ENCODE peak calls at places on chromosome 11, in five cellular contexts. S is fibroblast of lung, G is mesenchymal stem cell, C is H9, H is neural progenitor cell. B is an unnamed sample.

GRCh38 chr11:10900686-10901415 is 43.0 kb upstream of the ZBED5 start:
- DNase-seq in C (no peak), G (peak), H (no peak), S (peak), B (peak)

GRCh38 chr11:83746921-83747585 is 460.9 kb upstream of the CCDC90B start:
- DNase-seq in C (no peak), H (no peak), S (no peak), G (no peak), B (no peak)

GRCh38 chr11:121418625-121419114 is 33.4 kb upstream of the SORL1 start:
- DNase-seq in S (no peak), G (no peak), H (no peak), C (no peak), B (no peak)

GRCh38 chr11:28697920-28698827 is 590.0 kb downstream of the METTL15 start:
- DNase-seq in C (peak), H (peak), S (peak), G (peak), B (peak)

GRCh38 chr11:61509058-61510029 is 795 bp downstream of the LRRC10B start:
- DNase-seq in H (peak), S (peak), G (peak), C (peak), B (peak)

GRCh38 chr11:121466063-121466794 is 13.5 kb upstream of the SORL1-AS1 start:
- DNase-seq in C (peak), S (peak), H (peak), G (peak), B (peak)

GRCh38 chr11:116333193-116333592 is 439.6 kb downstream of the BUD13 start:
- DNase-seq in G (no peak), H (no peak), C (peak), S (no peak), B (no peak)

GRCh38 chr11:76510060-76511047 is 65.5 kb downstream of the EMSY start:
- DNase-seq in H (peak), C (peak), S (no peak), G (peak), B (peak)

GRCh38 chr11:26896716-26897115 is 97.2 kb upstream of the FIBIN start:
- DNase-seq in H (no peak), C (no peak), S (no peak), G (no peak), B (peak)

GRCh38 chr11:71446150-71446549 is 2.0 kb downstream of the DHCR7 start:
- DNase-seq in G (no peak), C (no peak), S (no peak), H (no peak), B (no peak)

GRCh38 chr11:130699561-130699960 is 216.7 kb downstream of the SNX19 start:
- DNase-seq in H (no peak), G (no peak), C (no peak), S (no peak), B (no peak)

GRCh38 chr11:17400048-17400775 is 11.8 kb upstream of the KCNJ11 start:
- DNase-seq in C (no peak), H (no peak), G (no peak), S (no peak), B (no peak)

GRCh38 chr11:69294621-69295078 is 695 bp downstream of the MYEOV start:
- DNase-seq in H (no peak), S (no peak), C (no peak), G (no peak), B (no peak)

GRCh38 chr11:76634934-76635333 is 35.6 kb downstream of the LRRC32 start:
- DNase-seq in H (no peak), G (no peak), C (no peak), S (no peak), B (no peak)

GRCh38 chr11:121524233-121524631 is 71.5 kb upstream of the SORL1-AS1 start:
- DNase-seq in C (no peak), H (no peak), S (no peak), G (no peak), B (no peak)

GRCh38 chr11:27571151-27571840 is 64.7 kb upstream of the LIN7C start:
- DNase-seq in S (peak), G (peak), H (no peak), C (no peak), B (peak)

GRCh38 chr11:130652671-130653335 is 204.4 kb downstream of the ADAMTS15 start:
- DNase-seq in S (peak), G (peak), C (no peak), H (no peak), B (peak)

GRCh38 chr11:763549-764321 is 13.6 kb downstream of the GATD1 start:
- DNase-seq in C (peak), S (no peak), G (no peak), H (no peak), B (no peak)

GRCh38 chr11:100752371-100753073 is 65.4 kb downstream of the ARHGAP42 start:
- DNase-seq in G (no peak), H (no peak), C (no peak), S (no peak), B (no peak)

DNA sequence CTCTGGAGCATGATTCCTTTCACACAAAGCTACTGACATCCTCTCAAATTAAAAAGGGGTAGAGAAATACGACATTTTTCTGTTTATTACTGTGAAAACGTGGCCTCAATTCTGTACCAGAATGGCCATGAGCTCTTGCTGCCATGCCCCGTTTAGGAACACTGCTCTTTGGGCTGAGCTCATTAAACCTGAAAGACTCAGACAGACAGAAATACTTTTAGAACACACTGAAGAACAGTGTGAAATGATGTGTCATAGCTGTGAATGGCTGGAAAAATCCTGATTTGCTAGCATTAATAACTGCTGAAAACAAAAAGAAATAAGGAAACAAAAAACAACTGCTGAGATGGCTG is 32.2 kb upstream of the TMEM135 start:
- DNase-seq in S (no peak), H (no peak), G (no peak), C (no peak), B (no peak)
- H2AFZ ChIP-seq in S (no peak), H (no peak), G (no peak), C (no peak), B (no peak)

GRCh38 chr11:2730323-2731284 is 30.8 kb upstream of the KCNQ1OT1 start:
- DNase-seq in H (no peak), C (no peak), G (no peak), S (no peak), B (no peak)

GRCh38 chr11:2734181-2735052 is 34.6 kb upstream of the KCNQ1OT1 start:
- DNase-seq in H (no peak), C (no peak), G (no peak), S (no peak), B (no peak)

GRCh38 chr11:2731285-2732125 is 31.7 kb upstream of the KCNQ1OT1 start:
- DNase-seq in C (no peak), G (no peak), S (no peak), H (no peak), B (no peak)

GRCh38 chr11:2732940-2733628 is 33.3 kb upstream of the KCNQ1OT1 start:
- DNase-seq in G (no peak), H (no peak), C (no peak), S (no peak), B (no peak)

GRCh38 chr11:2732261-2732939 is 32.6 kb upstream of the KCNQ1OT1 start:
- DNase-seq in S (no peak), H (no peak), G (no peak), C (no peak), B (no peak)
- H3K4me2 ChIP-seq in S (no peak), H (no peak), G (no peak), C (no peak), B (no peak)

GRCh38 chr11:9672918-9673317 is 9.0 kb downstream of the SWAP70 start:
- DNase-seq in S (no peak), H (no peak), C (no peak), G (no peak), B (no peak)

GRCh38 chr11:9672288-9672916 is 8.5 kb downstream of the SWAP70 start:
- DNase-seq in H (no peak), C (no peak), S (no peak), G (peak), B (no peak)

GRCh38 chr11:9677951-9678350 is 14.1 kb downstream of the SWAP70 start:
- DNase-seq in C (no peak), S (no peak), G (no peak), H (no peak), B (no peak)

GRCh38 chr11:9678576-9678975 is 14.7 kb downstream of the SWAP70 start:
- DNase-seq in H (no peak), G (no peak), S (no peak), C (no peak), B (no peak)

GRCh38 chr11:9675691-9676090 is 11.8 kb downstream of the SWAP70 start:
- DNase-seq in S (no peak), H (peak), C (peak), G (no peak), B (no peak)
- H3K9ac ChIP-seq in S (no peak), H (no peak), C (no peak), G (no peak), B (no peak)

DNA sequence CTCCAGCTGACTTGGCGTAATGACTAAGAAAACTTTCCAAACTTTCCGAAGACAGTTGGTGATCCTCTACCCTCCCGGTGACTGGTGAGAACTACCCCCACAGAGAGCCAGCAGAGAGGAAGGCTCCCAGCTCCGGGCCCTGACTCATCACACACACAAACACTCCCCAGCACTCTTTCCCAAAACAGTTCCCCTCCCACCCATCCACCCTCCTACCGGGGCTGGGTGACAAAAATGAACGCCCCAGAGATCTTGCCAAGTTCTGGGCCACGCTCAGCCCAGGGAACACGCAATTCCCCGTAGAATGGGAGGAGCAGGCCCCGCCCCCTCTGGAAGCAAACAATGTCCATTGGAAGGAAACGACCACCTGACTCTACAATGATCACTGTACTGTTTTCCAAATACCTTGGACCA is 21.3 kb upstream of the JAM3 start:
- DNase-seq in G (peak), C (no peak), S (peak), H (no peak), B (peak)
- H2AFZ ChIP-seq in G (peak), C (no peak), S (peak), H (peak), B (peak)

GRCh38 chr11:107566569-107566968 is 1.0 kb upstream of the ALKBH8 start:
- DNase-seq in C (no peak), G (no peak), H (no peak), S (no peak), B (no peak)
- H3K4me2 ChIP-seq in C (peak), G (no peak), H (no peak), S (no peak), B (no peak)

DNA sequence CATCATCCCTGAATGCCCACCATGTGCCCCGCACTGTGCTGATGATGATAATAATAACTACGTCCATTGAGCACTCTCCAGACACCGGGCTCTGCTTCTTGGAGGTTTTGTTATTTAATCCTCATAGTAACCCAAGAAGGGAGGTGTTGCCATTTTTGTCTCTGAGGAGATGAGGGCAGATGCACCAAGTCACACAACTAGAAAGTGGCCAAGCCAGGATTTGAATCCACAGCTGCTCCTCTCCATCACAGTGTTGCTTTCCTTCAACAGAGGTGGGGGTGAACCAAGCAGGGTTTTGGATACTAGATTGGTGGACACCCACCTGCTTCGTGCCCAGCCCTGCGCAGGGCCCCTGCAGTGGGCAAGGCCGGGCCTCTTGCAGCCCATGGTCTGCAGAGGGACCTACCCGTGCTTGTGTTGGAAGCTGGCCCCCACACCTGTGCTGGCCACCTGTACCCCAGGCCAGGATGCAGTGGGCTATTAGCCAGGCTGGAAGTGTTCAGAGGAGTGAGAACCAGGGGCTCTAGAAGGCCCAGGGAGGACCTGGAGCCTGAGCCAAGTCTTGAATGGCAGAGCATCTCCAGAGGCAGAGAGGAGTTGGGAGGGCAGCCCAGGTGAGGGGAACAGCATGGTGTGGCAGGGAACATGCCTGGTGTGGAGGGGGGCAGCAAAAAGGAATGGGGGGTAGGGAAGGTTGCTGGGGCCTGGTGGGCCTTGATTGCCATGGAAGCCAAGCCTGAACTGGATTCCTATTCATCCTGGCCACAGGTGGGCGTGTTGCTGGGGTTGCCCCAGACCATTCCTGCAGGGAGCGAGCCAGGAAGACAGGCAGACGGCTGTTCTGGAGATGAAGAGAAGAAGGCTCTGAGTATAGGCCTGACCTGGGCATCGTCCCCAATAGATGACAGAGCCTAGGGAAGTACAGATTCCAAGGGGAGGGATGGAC is 2.7 kb upstream of the DPP3 start:
- DNase-seq in H (no peak), C (no peak), G (no peak), S (no peak), B (no peak)
- H3K9ac ChIP-seq in H (no peak), C (no peak), G (no peak), S (no peak), B (no peak)

DNA sequence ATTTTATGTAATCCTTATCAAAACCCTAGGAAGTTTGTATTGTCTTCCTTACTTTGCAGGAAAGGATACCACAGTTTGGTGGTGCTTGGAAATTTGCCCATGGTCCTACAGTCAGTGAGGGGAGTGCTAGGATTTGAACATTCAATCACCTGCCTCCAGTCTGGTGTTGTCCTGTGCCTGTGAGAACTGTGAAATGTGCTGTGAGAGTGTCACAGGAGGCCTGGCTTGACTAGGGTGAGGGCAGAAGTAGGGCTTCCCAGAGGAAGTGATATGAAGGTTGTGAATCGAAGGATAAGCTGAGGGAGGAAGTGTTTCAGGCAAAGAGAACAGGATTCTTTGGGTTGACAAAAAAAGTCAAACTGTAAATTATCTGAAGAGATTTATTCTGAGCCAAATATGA is 424.4 kb downstream of the TMEM135 start:
- DNase-seq in H (no peak), G (no peak), S (no peak), C (no peak), B (no peak)
- H2AFZ ChIP-seq in H (no peak), G (no peak), S (no peak), C (no peak), B (no peak)